ENCODE peak calls at places on chromosomes 6 and 20, in five cellular contexts. N is SK-N-SH, P is K562, K is GM12878, X is H1. Z is an unnamed sample.

GRCh38 chr20:19937651-19938420 is 79.3 kb upstream of the NAA20 start:
- DNase-seq in N (no peak), P (no peak), K (peak), X (no peak), Z (no peak)

GRCh38 chr20:25067102-25067987 is 9.4 kb upstream of the ACSS1 start:
- DNase-seq in N (no peak), P (no peak), K (no peak), X (no peak), Z (no peak)

GRCh38 chr6:5285526-5285925 is 24.2 kb downstream of the FARS2 start:
- DNase-seq in N (no peak), P (no peak), K (no peak), X (no peak), Z (no peak)

GRCh38 chr6:157879873-157880254 is 56.8 kb downstream of the SNX9 start:
- DNase-seq in N (no peak), P (no peak), K (no peak), X (no peak), Z (no peak)

GRCh38 chr20:37598101-37598530 is 70.4 kb upstream of the BLCAP start:
- DNase-seq in N (peak), P (no peak), K (no peak), X (peak), Z (no peak)

GRCh38 chr20:63026582-63027424 is 20.0 kb upstream of the BHLHE23 start:
- DNase-seq in N (no peak), P (no peak), K (no peak), X (no peak), Z (no peak)

GRCh38 chr6:50817638-50817950 is 1.1 kb upstream of the TFAP2B start:
- DNase-seq in N (no peak), P (no peak), K (no peak), X (no peak), Z (no peak)

GRCh38 chr6:33320315-33321181 is 3.0 kb upstream of the ZBTB22 start:
- DNase-seq in N (no peak), P (peak), K (no peak), X (no peak), Z (no peak)

GRCh38 chr6:40550096-40550731 is 37.0 kb downstream of the LRFN2 start:
- DNase-seq in N (peak), P (peak), K (no peak), X (no peak), Z (peak)

GRCh38 chr20:17810847-17811604 is 111.3 kb downstream of the BANF2 start:
- DNase-seq in N (no peak), P (no peak), K (no peak), X (no peak), Z (no peak)

GRCh38 chr6:84027340-84028183 is 6.0 kb upstream of the MRAP2 start:
- DNase-seq in N (peak), P (no peak), K (no peak), X (no peak), Z (no peak)

GRCh38 chr6:135728589-135728988 is 122.9 kb upstream of the PDE7B start:
- DNase-seq in N (no peak), P (no peak), K (no peak), X (no peak), Z (no peak)
- TF ChIP-seq JUND in N (no peak), P (no peak), K (no peak), X (no peak), Z (no peak)

GRCh38 chr20:10924628-10925266 is 250.9 kb upstream of the JAG1 start:
- DNase-seq in N (no peak), P (no peak), K (no peak), X (no peak), Z (peak)
- TF ChIP-seq JUND in N (peak), P (no peak), K (no peak), X (no peak), Z (peak)

GRCh38 chr6:53796451-53796780 is 1.6 kb downstream of the LRRC1 start:
- DNase-seq in N (no peak), P (no peak), K (no peak), X (no peak), Z (no peak)

GRCh38 chr6:53795702-53796450 is 1.1 kb downstream of the LRRC1 start:
- DNase-seq in N (peak), P (no peak), K (no peak), X (no peak), Z (peak)

GRCh38 chr6:53797304-53797703 is 2.5 kb downstream of the LRRC1 start:
- DNase-seq in N (no peak), P (no peak), K (no peak), X (no peak), Z (no peak)

GRCh38 chr6:53795254-53795701 is 473 bp downstream of the LRRC1 start:
- DNase-seq in N (no peak), P (no peak), K (no peak), X (no peak), Z (no peak)

GRCh38 chr6:53796791-53797190 is 2.0 kb downstream of the LRRC1 start:
- DNase-seq in N (no peak), P (no peak), K (no peak), X (no peak), Z (no peak)
- TF ChIP-seq JUND in N (no peak), P (no peak), K (no peak), X (no peak), Z (no peak)

DNA sequence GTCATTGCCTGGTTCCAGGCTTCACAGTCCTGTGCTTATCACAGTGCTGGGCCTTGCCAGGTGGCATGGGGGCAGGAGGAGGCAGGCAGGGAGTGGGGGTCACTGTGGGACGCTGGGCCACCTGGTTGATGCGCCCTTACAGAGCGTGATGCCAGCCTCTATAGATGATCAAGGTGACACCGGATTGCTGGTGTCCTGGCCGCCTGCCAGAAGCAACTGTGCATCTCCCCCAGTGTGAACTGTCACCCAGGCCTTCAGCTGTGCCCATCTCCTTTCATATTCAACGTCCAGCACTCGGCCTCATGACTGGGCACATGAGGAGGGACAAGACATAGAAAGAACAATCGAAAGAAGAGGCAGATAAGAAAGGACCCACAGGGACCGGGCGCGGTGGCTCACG is 318.9 kb downstream of the TAF4 start:
- DNase-seq in N (no peak), P (no peak), K (no peak), X (no peak), Z (no peak)
- TF ChIP-seq JUND in N (no peak), P (no peak), K (no peak), X (no peak), Z (no peak)

GRCh38 chr6:125670586-125670985 is 78.8 kb upstream of the HEY2 start:
- DNase-seq in N (no peak), P (no peak), K (no peak), X (peak), Z (no peak)
- TF ChIP-seq JUND in N (no peak), P (no peak), K (no peak), X (no peak), Z (no peak)